ENCODE peak calls at places on chromosomes 12 and 14, in eight cellular contexts. B, G, R, V, Y, J, K and N are unnamed samples.

GRCh38 chr14:21917699-21918436 is 244.2 kb upstream of the OR4E1 start:
- DNase-seq in B (no peak), G (no peak), R (no peak), V (peak), Y (peak), J (no peak), K (peak), N (peak)

GRCh38 chr14:68285421-68286179 is 466.0 kb downstream of the RAD51B start:
- DNase-seq in B (no peak), G (no peak), R (peak), V (no peak), Y (no peak), J (no peak), K (no peak), N (no peak)

GRCh38 chr14:65131176-65131765 is 29.0 kb upstream of the MAX start:
- DNase-seq in B (no peak), G (no peak), R (no peak), V (peak), Y (peak), J (no peak), K (no peak), N (peak)

GRCh38 chr12:55930771-55931316 is at the start of gene DGKA:
- DNase-seq in B (no peak), G (no peak), R (peak), V (peak), Y (peak), J (no peak), K (peak), N (peak)

GRCh38 chr12:47773858-47774580 is 981 bp downstream of the SLC48A1 start:
- DNase-seq in B (no peak), G (no peak), R (no peak), V (peak), Y (no peak), J (peak), K (no peak), N (no peak)

GRCh38 chr12:59843260-59843843 is 247.5 kb downstream of the SLC16A7 start:
- DNase-seq in B (no peak), G (no peak), R (no peak), V (peak), Y (no peak), J (no peak), K (no peak), N (no peak)

GRCh38 chr12:64010069-64010686 is 165.7 kb downstream of the SRGAP1 start:
- DNase-seq in B (no peak), G (peak), R (no peak), V (peak), Y (peak), J (no peak), K (no peak), N (no peak)

GRCh38 chr12:48958049-48958388 is 732 bp upstream of the ARF3 start:
- DNase-seq in B (no peak), G (no peak), R (no peak), V (no peak), Y (no peak), J (no peak), K (no peak), N (no peak)